ENCODE peak calls at places on chromosomes 13 and 19, in eight cellular contexts. One of them, this sample, is unnamed.

GRCh38 chr13:52686381-52686780 is 33.7 kb downstream of the SUGT1 start:
- DNase-seq in SK-N-SH: no peak
- DNase-seq in HCT116: no peak
- DNase-seq in transverse colon: no peak
- DNase-seq in esophagus muscularis mucosa: no peak
- DNase-seq in H1: no peak
- DNase-seq in stomach: no peak
- DNase-seq in sigmoid colon: no peak
- DNase-seq in this sample: no peak

GRCh38 chr13:28357846-28358496 is 137.0 kb downstream of the FLT1 start:
- DNase-seq in SK-N-SH: no peak
- DNase-seq in HCT116: no peak
- DNase-seq in transverse colon: no peak
- DNase-seq in esophagus muscularis mucosa: no peak
- DNase-seq in H1: no peak
- DNase-seq in stomach: no peak
- DNase-seq in sigmoid colon: no peak
- DNase-seq in this sample: no peak

GRCh38 chr19:39156230-39156890 is 30.8 kb downstream of the PAK4 start:
- DNase-seq in SK-N-SH: no peak
- DNase-seq in HCT116: no peak
- DNase-seq in transverse colon: no peak
- DNase-seq in esophagus muscularis mucosa: no peak
- DNase-seq in H1: no peak
- DNase-seq in stomach: peak; percentile 42
- DNase-seq in sigmoid colon: no peak
- DNase-seq in this sample: no peak

GRCh38 chr19:17468302-17469091 is 1.8 kb upstream of the SLC27A1 start:
- DNase-seq in SK-N-SH: no peak
- DNase-seq in HCT116: no peak
- DNase-seq in transverse colon: peak; percentile 38
- DNase-seq in esophagus muscularis mucosa: no peak
- DNase-seq in H1: no peak
- DNase-seq in stomach: peak; percentile 85
- DNase-seq in sigmoid colon: peak; percentile 91
- DNase-seq in this sample: peak; percentile 76

GRCh38 chr13:95643471-95643813 is 1.1 kb downstream of the DZIP1 start:
- DNase-seq in SK-N-SH: peak; percentile 57
- DNase-seq in HCT116: no peak
- DNase-seq in transverse colon: no peak
- DNase-seq in esophagus muscularis mucosa: no peak
- DNase-seq in H1: no peak
- DNase-seq in stomach: no peak
- DNase-seq in sigmoid colon: no peak
- DNase-seq in this sample: no peak

GRCh38 chr19:42229263-42229854 is 9.2 kb downstream of the ZNF526 start:
- DNase-seq in SK-N-SH: no peak
- DNase-seq in HCT116: no peak
- DNase-seq in transverse colon: no peak
- DNase-seq in esophagus muscularis mucosa: no peak
- DNase-seq in H1: no peak
- DNase-seq in stomach: no peak
- DNase-seq in sigmoid colon: no peak
- DNase-seq in this sample: no peak

GRCh38 chr19:50967924-50968708 is 1.3 kb downstream of the KLK6 start:
- DNase-seq in SK-N-SH: no peak
- DNase-seq in HCT116: no peak
- DNase-seq in transverse colon: no peak
- DNase-seq in esophagus muscularis mucosa: no peak
- DNase-seq in H1: no peak
- DNase-seq in stomach: no peak
- DNase-seq in sigmoid colon: no peak
- DNase-seq in this sample: no peak

GRCh38 chr13:40306817-40307216 is 359.6 kb downstream of the FOXO1 start:
- DNase-seq in SK-N-SH: no peak
- DNase-seq in HCT116: no peak
- DNase-seq in transverse colon: no peak
- DNase-seq in esophagus muscularis mucosa: no peak
- DNase-seq in H1: no peak
- DNase-seq in stomach: no peak
- DNase-seq in sigmoid colon: no peak
- DNase-seq in this sample: no peak

GRCh38 chr13:73936001-73936400 is 198.2 kb downstream of the KLF12 start:
- DNase-seq in SK-N-SH: no peak
- DNase-seq in HCT116: no peak
- DNase-seq in transverse colon: no peak
- DNase-seq in esophagus muscularis mucosa: no peak
- DNase-seq in H1: no peak
- DNase-seq in stomach: no peak
- DNase-seq in sigmoid colon: no peak
- DNase-seq in this sample: no peak

GRCh38 chr19:48152552-48152951 is 17.6 kb downstream of the LIG1 start:
- DNase-seq in SK-N-SH: peak; percentile 65
- DNase-seq in HCT116: peak; percentile 18
- DNase-seq in transverse colon: peak; percentile 64
- DNase-seq in esophagus muscularis mucosa: no peak
- DNase-seq in H1: no peak
- DNase-seq in stomach: peak; percentile 59
- DNase-seq in sigmoid colon: peak; percentile 74
- DNase-seq in this sample: peak; percentile 80

GRCh38 chr19:4052993-4053422 is 13.7 kb downstream of the ZBTB7A start:
- DNase-seq in SK-N-SH: no peak
- DNase-seq in HCT116: no peak
- DNase-seq in transverse colon: peak; percentile 76
- DNase-seq in esophagus muscularis mucosa: no peak
- DNase-seq in H1: no peak
- DNase-seq in stomach: no peak
- DNase-seq in sigmoid colon: no peak
- DNase-seq in this sample: no peak

GRCh38 chr13:114000151-114001040 is 26.5 kb upstream of the C13orf46 start:
- DNase-seq in SK-N-SH: no peak
- DNase-seq in HCT116: no peak
- DNase-seq in transverse colon: no peak
- DNase-seq in esophagus muscularis mucosa: no peak
- DNase-seq in H1: no peak
- DNase-seq in stomach: no peak
- DNase-seq in sigmoid colon: no peak
- DNase-seq in this sample: peak; percentile 39

GRCh38 chr19:29247912-29248311 is 35.0 kb upstream of the UQCRFS1 start:
- DNase-seq in SK-N-SH: no peak
- DNase-seq in HCT116: no peak
- DNase-seq in transverse colon: no peak
- DNase-seq in esophagus muscularis mucosa: no peak
- DNase-seq in H1: no peak
- DNase-seq in stomach: no peak
- DNase-seq in sigmoid colon: no peak
- DNase-seq in this sample: no peak

GRCh38 chr19:51372649-51373504 is at the start of gene NKG7:
- DNase-seq in SK-N-SH: no peak
- DNase-seq in HCT116: no peak
- DNase-seq in transverse colon: no peak
- DNase-seq in esophagus muscularis mucosa: no peak
- DNase-seq in H1: no peak
- DNase-seq in stomach: no peak
- DNase-seq in sigmoid colon: no peak
- DNase-seq in this sample: peak; percentile 80

GRCh38 chr19:49932731-49933131 is 3.4 kb upstream of the NUP62 start:
- DNase-seq in SK-N-SH: no peak
- DNase-seq in HCT116: no peak
- DNase-seq in transverse colon: no peak
- DNase-seq in esophagus muscularis mucosa: no peak
- DNase-seq in H1: no peak
- DNase-seq in stomach: no peak
- DNase-seq in sigmoid colon: no peak
- DNase-seq in this sample: peak; percentile 87

GRCh38 chr19:33399745-33400681 is 26.5 kb downstream of the CEBPG start:
- DNase-seq in SK-N-SH: peak; percentile 28
- DNase-seq in HCT116: no peak
- DNase-seq in transverse colon: peak; percentile 0
- DNase-seq in esophagus muscularis mucosa: no peak
- DNase-seq in H1: no peak
- DNase-seq in stomach: no peak
- DNase-seq in sigmoid colon: peak; percentile 63
- DNase-seq in this sample: peak; percentile 54

GRCh38 chr13:70964124-70964523 is 855.9 kb upstream of the KLHL1 start:
- DNase-seq in SK-N-SH: no peak
- DNase-seq in HCT116: no peak
- DNase-seq in transverse colon: no peak
- DNase-seq in esophagus muscularis mucosa: no peak
- DNase-seq in H1: no peak
- DNase-seq in stomach: no peak
- DNase-seq in sigmoid colon: no peak
- DNase-seq in this sample: no peak

GRCh38 chr13:99417151-99417820 is 84.0 kb upstream of the TM9SF2 start:
- DNase-seq in SK-N-SH: no peak
- DNase-seq in HCT116: no peak
- DNase-seq in transverse colon: no peak
- DNase-seq in esophagus muscularis mucosa: no peak
- DNase-seq in H1: no peak
- DNase-seq in stomach: peak; percentile 22
- DNase-seq in sigmoid colon: no peak
- DNase-seq in this sample: no peak

GRCh38 chr19:58434217-58434616 is 5.7 kb downstream of the ZNF132 start:
- DNase-seq in SK-N-SH: no peak
- DNase-seq in HCT116: no peak
- DNase-seq in transverse colon: no peak
- DNase-seq in esophagus muscularis mucosa: no peak
- DNase-seq in H1: no peak
- DNase-seq in stomach: no peak
- DNase-seq in sigmoid colon: no peak
- DNase-seq in this sample: no peak

GRCh38 chr13:25118371-25118770 is 22.4 kb downstream of the PABPC3 start:
- DNase-seq in SK-N-SH: no peak
- DNase-seq in HCT116: no peak
- DNase-seq in transverse colon: no peak
- DNase-seq in esophagus muscularis mucosa: peak; percentile 47
- DNase-seq in H1: no peak
- DNase-seq in stomach: no peak
- DNase-seq in sigmoid colon: no peak
- DNase-seq in this sample: no peak

GRCh38 chr13:24698686-24699085 is 18.5 kb downstream of the ATP12A start:
- DNase-seq in SK-N-SH: no peak
- DNase-seq in HCT116: no peak
- DNase-seq in transverse colon: no peak
- DNase-seq in esophagus muscularis mucosa: no peak
- DNase-seq in H1: no peak
- DNase-seq in stomach: no peak
- DNase-seq in sigmoid colon: no peak
- DNase-seq in this sample: peak; percentile 58

GRCh38 chr19:14022469-14022868 is 5.5 kb upstream of the RLN3 start:
- DNase-seq in SK-N-SH: no peak
- DNase-seq in HCT116: no peak
- DNase-seq in transverse colon: no peak
- DNase-seq in esophagus muscularis mucosa: no peak
- DNase-seq in H1: no peak
- DNase-seq in stomach: no peak
- DNase-seq in sigmoid colon: no peak
- DNase-seq in this sample: no peak

GRCh38 chr19:56071151-56071550 is 49.9 kb downstream of the ZNF787 start:
- DNase-seq in SK-N-SH: peak; percentile 24
- DNase-seq in HCT116: peak; percentile 15
- DNase-seq in transverse colon: no peak
- DNase-seq in esophagus muscularis mucosa: no peak
- DNase-seq in H1: no peak
- DNase-seq in stomach: no peak
- DNase-seq in sigmoid colon: no peak
- DNase-seq in this sample: peak; percentile 34
- TF ChIP-seq CTCF in SK-N-SH: peak; percentile 42
- TF ChIP-seq CTCF in HCT116: peak; percentile 12
- TF ChIP-seq CTCF in transverse colon: peak; percentile 10
- TF ChIP-seq CTCF in esophagus muscularis mucosa: no peak
- TF ChIP-seq CTCF in H1: peak; percentile 47
- TF ChIP-seq CTCF in stomach: no peak
- TF ChIP-seq CTCF in sigmoid colon: no peak
- TF ChIP-seq CTCF in this sample: no peak

GRCh38 chr13:79393564-79394249 is 12.3 kb downstream of the RBM26 start:
- DNase-seq in SK-N-SH: no peak
- DNase-seq in HCT116: no peak
- DNase-seq in transverse colon: peak; percentile 24
- DNase-seq in esophagus muscularis mucosa: no peak
- DNase-seq in H1: no peak
- DNase-seq in stomach: peak; percentile 80
- DNase-seq in sigmoid colon: no peak
- DNase-seq in this sample: peak; percentile 84
- TF ChIP-seq POLR2AphosphoS5 in SK-N-SH: no peak
- TF ChIP-seq POLR2AphosphoS5 in HCT116: no peak
- TF ChIP-seq POLR2AphosphoS5 in transverse colon: no peak
- TF ChIP-seq POLR2AphosphoS5 in esophagus muscularis mucosa: no peak
- TF ChIP-seq POLR2AphosphoS5 in H1: peak; percentile 13
- TF ChIP-seq POLR2AphosphoS5 in stomach: no peak
- TF ChIP-seq POLR2AphosphoS5 in sigmoid colon: no peak
- TF ChIP-seq POLR2AphosphoS5 in this sample: peak; percentile 51

DNA sequence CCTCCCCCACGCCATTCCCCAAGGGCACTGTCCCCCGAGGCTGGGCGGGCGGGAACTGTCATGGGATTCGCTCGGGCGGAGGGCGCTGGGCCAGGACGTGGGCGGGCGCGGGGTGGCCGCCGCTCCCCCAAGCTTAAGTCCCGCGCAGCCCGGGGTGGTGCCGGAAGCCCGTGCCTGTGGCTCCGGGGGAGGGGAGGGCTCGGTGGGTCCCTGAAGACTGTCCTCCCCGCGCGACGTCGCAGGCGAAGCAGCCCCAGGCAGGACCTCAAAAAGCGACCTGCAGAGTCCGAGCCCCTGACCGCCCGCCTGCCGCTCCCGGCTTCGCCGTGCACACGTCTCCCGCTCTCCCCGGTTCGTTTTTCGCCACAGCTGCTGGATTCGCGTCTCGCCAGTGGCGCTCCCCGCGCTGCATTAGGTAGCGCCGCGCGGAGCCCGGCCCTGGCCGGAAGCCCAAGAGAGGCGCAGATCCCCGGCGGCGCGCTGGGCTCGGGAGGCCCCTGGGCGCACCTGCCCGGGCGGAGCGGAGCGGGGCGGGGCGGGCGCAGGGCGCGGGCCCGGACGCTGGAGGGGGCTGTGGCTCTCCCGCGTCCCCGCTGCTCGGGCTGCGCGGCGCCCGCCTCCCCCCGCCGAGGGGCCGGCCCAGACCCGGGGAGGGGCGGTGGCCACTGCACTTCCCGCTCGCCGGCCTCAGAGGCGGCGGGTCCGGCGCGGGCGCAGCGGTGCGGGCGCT is at the start of gene FARP1:
- DNase-seq in SK-N-SH: peak; percentile 95
- DNase-seq in HCT116: peak; percentile 27
- DNase-seq in transverse colon: peak; percentile 84
- DNase-seq in esophagus muscularis mucosa: no peak
- DNase-seq in H1: no peak
- DNase-seq in stomach: peak; percentile 88
- DNase-seq in sigmoid colon: peak; percentile 86
- DNase-seq in this sample: peak; percentile 86
- TF ChIP-seq CTCF in SK-N-SH: no peak
- TF ChIP-seq CTCF in HCT116: no peak
- TF ChIP-seq CTCF in transverse colon: peak; percentile 38
- TF ChIP-seq CTCF in esophagus muscularis mucosa: peak; percentile 72
- TF ChIP-seq CTCF in H1: peak; percentile 40
- TF ChIP-seq CTCF in stomach: no peak
- TF ChIP-seq CTCF in sigmoid colon: no peak
- TF ChIP-seq CTCF in this sample: no peak

DNA sequence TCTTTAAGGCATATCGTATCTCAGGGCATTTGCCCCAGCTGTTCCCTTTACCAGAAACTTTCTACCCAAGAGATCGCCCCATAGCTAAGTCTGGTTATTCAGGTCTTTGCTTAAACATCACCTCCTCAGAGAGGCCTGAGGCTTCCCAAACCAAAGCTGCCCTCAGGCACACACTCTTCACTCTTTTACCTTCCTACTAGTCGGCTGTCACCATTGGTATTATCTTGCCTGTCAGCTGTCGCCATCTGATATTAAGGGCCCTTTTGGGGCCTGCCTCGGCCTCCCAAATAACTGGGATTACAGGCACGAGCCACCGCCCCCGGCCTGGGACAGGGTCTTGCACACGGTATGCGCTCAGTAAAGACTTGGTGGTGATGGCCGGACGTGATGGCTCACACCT is 1.0 kb downstream of the GADD45GIP1 start:
- DNase-seq in SK-N-SH: no peak
- DNase-seq in HCT116: no peak
- DNase-seq in transverse colon: no peak
- DNase-seq in esophagus muscularis mucosa: no peak
- DNase-seq in H1: no peak
- DNase-seq in stomach: no peak
- DNase-seq in sigmoid colon: no peak
- DNase-seq in this sample: no peak
- TF ChIP-seq POLR2AphosphoS5 in SK-N-SH: no peak
- TF ChIP-seq POLR2AphosphoS5 in HCT116: no peak
- TF ChIP-seq POLR2AphosphoS5 in transverse colon: no peak
- TF ChIP-seq POLR2AphosphoS5 in esophagus muscularis mucosa: no peak
- TF ChIP-seq POLR2AphosphoS5 in H1: no peak
- TF ChIP-seq POLR2AphosphoS5 in stomach: no peak
- TF ChIP-seq POLR2AphosphoS5 in sigmoid colon: no peak
- TF ChIP-seq POLR2AphosphoS5 in this sample: no peak

This sample was measured in spleen.